ENCODE peak calls at places on chromosomes 3 and 15, in eight cellular contexts. One of them, this sample, is unnamed.

GRCh38 chr3:98329392-98330124 is 24.1 kb upstream of the OR5K4 start:
- DNase-seq in breast epithelium: no peak
- DNase-seq in GM12892: no peak
- DNase-seq in A549: peak
- DNase-seq in right lobe of liver: peak
- DNase-seq in K562: peak
- DNase-seq in endothelial cell of umbilical vein: peak
- DNase-seq in HepG2: peak
- DNase-seq in this sample: peak

GRCh38 chr3:159764211-159765024 is 224.2 kb upstream of the IL12A start:
- DNase-seq in breast epithelium: peak
- DNase-seq in GM12892: peak
- DNase-seq in A549: peak
- DNase-seq in right lobe of liver: peak
- DNase-seq in K562: peak
- DNase-seq in endothelial cell of umbilical vein: no peak
- DNase-seq in HepG2: no peak
- DNase-seq in this sample: no peak

GRCh38 chr3:41249318-41249717 is 50.0 kb downstream of the CTNNB1 start:
- DNase-seq in breast epithelium: no peak
- DNase-seq in GM12892: no peak
- DNase-seq in A549: no peak
- DNase-seq in right lobe of liver: no peak
- DNase-seq in K562: no peak
- DNase-seq in endothelial cell of umbilical vein: no peak
- DNase-seq in HepG2: no peak
- DNase-seq in this sample: no peak

GRCh38 chr15:94206463-94207167 is 24.7 kb upstream of the MCTP2 start:
- DNase-seq in breast epithelium: no peak
- DNase-seq in GM12892: no peak
- DNase-seq in A549: no peak
- DNase-seq in right lobe of liver: no peak
- DNase-seq in K562: no peak
- DNase-seq in endothelial cell of umbilical vein: no peak
- DNase-seq in HepG2: no peak
- DNase-seq in this sample: no peak

GRCh38 chr15:49985463-49985862 is 133.6 kb downstream of the ATP8B4 start:
- DNase-seq in breast epithelium: no peak
- DNase-seq in GM12892: no peak
- DNase-seq in A549: no peak
- DNase-seq in right lobe of liver: no peak
- DNase-seq in K562: no peak
- DNase-seq in endothelial cell of umbilical vein: no peak
- DNase-seq in HepG2: no peak
- DNase-seq in this sample: no peak

GRCh38 chr15:68244235-68244634 is 14.7 kb upstream of the CLN6 start:
- DNase-seq in breast epithelium: no peak
- DNase-seq in GM12892: no peak
- DNase-seq in A549: no peak
- DNase-seq in right lobe of liver: no peak
- DNase-seq in K562: no peak
- DNase-seq in endothelial cell of umbilical vein: no peak
- DNase-seq in HepG2: no peak
- DNase-seq in this sample: no peak

GRCh38 chr3:115648559-115648958 is 25.2 kb downstream of the GAP43 start:
- DNase-seq in breast epithelium: no peak
- DNase-seq in GM12892: no peak
- DNase-seq in A549: no peak
- DNase-seq in right lobe of liver: no peak
- DNase-seq in K562: no peak
- DNase-seq in endothelial cell of umbilical vein: no peak
- DNase-seq in HepG2: no peak
- DNase-seq in this sample: no peak

GRCh38 chr3:46895204-46895660 is 17.7 kb downstream of the PTH1R start:
- DNase-seq in breast epithelium: peak
- DNase-seq in GM12892: peak
- DNase-seq in A549: peak
- DNase-seq in right lobe of liver: peak
- DNase-seq in K562: peak
- DNase-seq in endothelial cell of umbilical vein: peak
- DNase-seq in HepG2: peak
- DNase-seq in this sample: peak

GRCh38 chr3:127043041-127043641 is 60.2 kb downstream of the PLXNA1 start:
- DNase-seq in breast epithelium: peak
- DNase-seq in GM12892: no peak
- DNase-seq in A549: no peak
- DNase-seq in right lobe of liver: peak
- DNase-seq in K562: no peak
- DNase-seq in endothelial cell of umbilical vein: no peak
- DNase-seq in HepG2: no peak
- DNase-seq in this sample: no peak

GRCh38 chr15:93041159-93041547 is 47.9 kb downstream of the RGMA start:
- DNase-seq in breast epithelium: no peak
- DNase-seq in GM12892: no peak
- DNase-seq in A549: no peak
- DNase-seq in right lobe of liver: no peak
- DNase-seq in K562: no peak
- DNase-seq in endothelial cell of umbilical vein: no peak
- DNase-seq in HepG2: no peak
- DNase-seq in this sample: no peak

GRCh38 chr15:63366451-63366850 is 15.2 kb downstream of the CA12 start:
- DNase-seq in breast epithelium: no peak
- DNase-seq in GM12892: no peak
- DNase-seq in A549: no peak
- DNase-seq in right lobe of liver: no peak
- DNase-seq in K562: no peak
- DNase-seq in endothelial cell of umbilical vein: no peak
- DNase-seq in HepG2: no peak
- DNase-seq in this sample: no peak

GRCh38 chr3:148930785-148931184 is 60.6 kb upstream of the GYG1 start:
- DNase-seq in breast epithelium: no peak
- DNase-seq in GM12892: no peak
- DNase-seq in A549: no peak
- DNase-seq in right lobe of liver: no peak
- DNase-seq in K562: no peak
- DNase-seq in endothelial cell of umbilical vein: no peak
- DNase-seq in HepG2: no peak
- DNase-seq in this sample: no peak

GRCh38 chr3:195095704-195096036 is 175.3 kb downstream of the XXYLT1 start:
- DNase-seq in breast epithelium: no peak
- DNase-seq in GM12892: no peak
- DNase-seq in A549: no peak
- DNase-seq in right lobe of liver: no peak
- DNase-seq in K562: no peak
- DNase-seq in endothelial cell of umbilical vein: no peak
- DNase-seq in HepG2: no peak
- DNase-seq in this sample: no peak

GRCh38 chr15:90812881-90813280 is 55.5 kb upstream of the FURIN start:
- DNase-seq in breast epithelium: no peak
- DNase-seq in GM12892: no peak
- DNase-seq in A549: no peak
- DNase-seq in right lobe of liver: peak
- DNase-seq in K562: no peak
- DNase-seq in endothelial cell of umbilical vein: no peak
- DNase-seq in HepG2: no peak
- DNase-seq in this sample: no peak

GRCh38 chr3:70970136-70970535 is 613.4 kb downstream of the FOXP1 start:
- DNase-seq in breast epithelium: no peak
- DNase-seq in GM12892: no peak
- DNase-seq in A549: no peak
- DNase-seq in right lobe of liver: no peak
- DNase-seq in K562: no peak
- DNase-seq in endothelial cell of umbilical vein: no peak
- DNase-seq in HepG2: no peak
- DNase-seq in this sample: no peak

GRCh38 chr15:57237282-57237642 is 139.0 kb upstream of the CGNL1 start:
- DNase-seq in breast epithelium: no peak
- DNase-seq in GM12892: no peak
- DNase-seq in A549: no peak
- DNase-seq in right lobe of liver: no peak
- DNase-seq in K562: no peak
- DNase-seq in endothelial cell of umbilical vein: no peak
- DNase-seq in HepG2: no peak
- DNase-seq in this sample: no peak

GRCh38 chr15:68096099-68096498 is 42.0 kb downstream of the PIAS1 start:
- DNase-seq in breast epithelium: no peak
- DNase-seq in GM12892: no peak
- DNase-seq in A549: no peak
- DNase-seq in right lobe of liver: no peak
- DNase-seq in K562: no peak
- DNase-seq in endothelial cell of umbilical vein: no peak
- DNase-seq in HepG2: no peak
- DNase-seq in this sample: no peak

GRCh38 chr3:86950717-86951116 is 40.2 kb downstream of the VGLL3 start:
- DNase-seq in breast epithelium: no peak
- DNase-seq in GM12892: no peak
- DNase-seq in A549: no peak
- DNase-seq in right lobe of liver: no peak
- DNase-seq in K562: no peak
- DNase-seq in endothelial cell of umbilical vein: no peak
- DNase-seq in HepG2: no peak
- DNase-seq in this sample: no peak

GRCh38 chr3:40310690-40311089 is 1.2 kb downstream of the EIF1B start:
- DNase-seq in breast epithelium: no peak
- DNase-seq in GM12892: no peak
- DNase-seq in A549: no peak
- DNase-seq in right lobe of liver: no peak
- DNase-seq in K562: no peak
- DNase-seq in endothelial cell of umbilical vein: peak
- DNase-seq in HepG2: no peak
- DNase-seq in this sample: peak

GRCh38 chr3:107643038-107643883 is 120.5 kb downstream of the BBX start:
- DNase-seq in breast epithelium: no peak
- DNase-seq in GM12892: no peak
- DNase-seq in A549: no peak
- DNase-seq in right lobe of liver: no peak
- DNase-seq in K562: no peak
- DNase-seq in endothelial cell of umbilical vein: no peak
- DNase-seq in HepG2: no peak
- DNase-seq in this sample: peak

GRCh38 chr3:38829404-38829803 is 13.4 kb upstream of the SCN10A start:
- DNase-seq in breast epithelium: no peak
- DNase-seq in GM12892: no peak
- DNase-seq in A549: no peak
- DNase-seq in right lobe of liver: no peak
- DNase-seq in K562: no peak
- DNase-seq in endothelial cell of umbilical vein: peak
- DNase-seq in HepG2: peak
- DNase-seq in this sample: no peak

GRCh38 chr15:64894395-64895056 is 17.2 kb upstream of the ANKDD1A start:
- DNase-seq in breast epithelium: no peak
- DNase-seq in GM12892: peak
- DNase-seq in A549: no peak
- DNase-seq in right lobe of liver: no peak
- DNase-seq in K562: no peak
- DNase-seq in endothelial cell of umbilical vein: no peak
- DNase-seq in HepG2: no peak
- DNase-seq in this sample: peak
- TF ChIP-seq POLR2A in breast epithelium: no peak
- TF ChIP-seq POLR2A in GM12892: peak
- TF ChIP-seq POLR2A in A549: no peak
- TF ChIP-seq POLR2A in right lobe of liver: no peak
- TF ChIP-seq POLR2A in K562: no peak
- TF ChIP-seq POLR2A in endothelial cell of umbilical vein: no peak
- TF ChIP-seq POLR2A in HepG2: no peak
- TF ChIP-seq POLR2A in this sample: no peak

DNA sequence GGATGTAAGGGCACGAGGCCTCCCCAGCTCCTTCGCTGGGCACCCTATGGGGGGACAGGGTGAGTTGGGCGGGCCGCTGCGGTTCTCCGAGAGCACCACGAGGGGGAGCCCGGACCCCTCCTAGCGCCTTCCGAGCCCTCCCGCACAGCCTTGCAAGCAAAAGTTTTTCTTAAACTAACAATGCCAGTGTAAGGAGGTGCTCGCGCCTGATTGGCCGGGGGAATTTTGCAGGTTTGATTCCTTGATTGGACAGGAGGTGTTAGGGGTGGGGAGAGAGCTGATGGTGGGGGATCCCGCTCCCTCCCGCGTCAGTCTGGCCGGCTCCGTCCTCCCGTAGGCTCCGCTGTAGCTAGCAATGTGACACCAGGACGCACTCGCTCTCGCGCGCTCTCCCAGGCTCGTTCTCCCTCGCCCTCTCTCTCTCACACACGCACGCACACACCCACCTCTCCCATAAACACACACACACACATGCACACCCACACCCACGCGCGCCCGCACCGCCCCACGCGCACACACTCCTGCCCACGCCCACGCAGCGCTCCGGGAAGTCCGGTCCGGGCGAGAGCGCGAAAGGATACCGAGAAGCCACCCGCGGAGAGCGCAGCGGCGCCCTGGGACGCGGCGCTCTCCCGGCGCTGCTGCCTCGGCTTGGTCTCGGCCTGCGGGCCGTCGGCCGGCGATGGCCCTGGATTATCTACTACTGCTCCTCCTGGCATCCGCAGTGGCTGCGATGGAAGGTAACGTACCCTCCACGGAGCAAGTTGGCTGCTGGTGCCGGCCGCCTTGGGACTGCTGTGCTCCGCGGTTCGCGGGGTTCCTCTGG is at the start of gene EPHB1:
- DNase-seq in breast epithelium: peak
- DNase-seq in GM12892: peak
- DNase-seq in A549: peak
- DNase-seq in right lobe of liver: peak
- DNase-seq in K562: peak
- DNase-seq in endothelial cell of umbilical vein: peak
- DNase-seq in HepG2: peak
- DNase-seq in this sample: peak
- TF ChIP-seq POLR2A in breast epithelium: peak
- TF ChIP-seq POLR2A in GM12892: no peak
- TF ChIP-seq POLR2A in A549: no peak
- TF ChIP-seq POLR2A in right lobe of liver: no peak
- TF ChIP-seq POLR2A in K562: no peak
- TF ChIP-seq POLR2A in endothelial cell of umbilical vein: peak
- TF ChIP-seq POLR2A in HepG2: no peak
- TF ChIP-seq POLR2A in this sample: no peak

DNA sequence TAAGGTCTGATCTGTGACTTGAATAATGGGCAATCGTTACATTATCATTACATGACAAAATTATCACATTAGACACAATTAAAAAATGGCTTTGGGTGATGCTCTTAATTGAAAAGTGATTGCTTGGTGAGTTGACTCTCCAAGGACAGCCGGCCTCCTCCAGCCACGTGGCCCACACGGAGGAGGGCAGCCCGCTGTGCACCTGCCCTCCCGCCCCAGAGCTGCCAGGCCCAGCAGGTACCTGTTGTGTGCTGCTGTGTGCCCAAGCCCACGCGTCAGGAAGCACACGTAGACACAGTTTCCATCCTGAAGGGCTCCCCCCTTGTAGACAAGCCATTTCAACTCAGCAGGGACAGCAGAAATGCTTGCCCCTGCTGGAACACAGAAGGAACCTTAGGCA is 274.1 kb downstream of the OCA2 start:
- DNase-seq in breast epithelium: no peak
- DNase-seq in GM12892: no peak
- DNase-seq in A549: no peak
- DNase-seq in right lobe of liver: no peak
- DNase-seq in K562: no peak
- DNase-seq in endothelial cell of umbilical vein: no peak
- DNase-seq in HepG2: no peak
- DNase-seq in this sample: no peak
- TF ChIP-seq POLR2A in breast epithelium: no peak
- TF ChIP-seq POLR2A in GM12892: no peak
- TF ChIP-seq POLR2A in A549: no peak
- TF ChIP-seq POLR2A in right lobe of liver: no peak
- TF ChIP-seq POLR2A in K562: no peak
- TF ChIP-seq POLR2A in endothelial cell of umbilical vein: no peak
- TF ChIP-seq POLR2A in HepG2: no peak
- TF ChIP-seq POLR2A in this sample: no peak

GRCh38 chr3:49720383-49721164 is 1.1 kb upstream of the AMIGO3 start:
- DNase-seq in breast epithelium: no peak
- DNase-seq in GM12892: no peak
- DNase-seq in A549: no peak
- DNase-seq in right lobe of liver: peak
- DNase-seq in K562: no peak
- DNase-seq in endothelial cell of umbilical vein: no peak
- DNase-seq in HepG2: no peak
- DNase-seq in this sample: no peak
- TF ChIP-seq POLR2A in breast epithelium: no peak
- TF ChIP-seq POLR2A in GM12892: peak
- TF ChIP-seq POLR2A in A549: no peak
- TF ChIP-seq POLR2A in right lobe of liver: no peak
- TF ChIP-seq POLR2A in K562: no peak
- TF ChIP-seq POLR2A in endothelial cell of umbilical vein: no peak
- TF ChIP-seq POLR2A in HepG2: no peak
- TF ChIP-seq POLR2A in this sample: peak